ENCODE peak calls at places on chromosomes 1 and 21, in five cellular contexts. K is neural progenitor cell, S is H1, C is GM23248, J is fibroblast of lung. E is an unnamed sample.

GRCh38 chr21:34128674-34129038 is 55.3 kb downstream of the MRPS6 start:
- DNase-seq in K (no peak), S (no peak), C (no peak), J (no peak), E (no peak)

GRCh38 chr21:30234050-30234449 is 18.2 kb upstream of the CLDN8 start:
- DNase-seq in K (no peak), S (no peak), C (no peak), J (no peak), E (no peak)

GRCh38 chr1:24929091-24929875 is 793 bp downstream of the RUNX3 start:
- DNase-seq in K (peak; percentile 64), S (peak; percentile 77), C (peak; percentile 57), J (no peak), E (peak; percentile 53)

GRCh38 chr1:157540852-157541251 is 11.5 kb downstream of the FCRL5 start:
- DNase-seq in K (no peak), S (no peak), C (peak; percentile 26), J (no peak), E (no peak)

GRCh38 chr1:24277420-24278169 is 41.6 kb upstream of the GRHL3 start:
- DNase-seq in K (no peak), S (no peak), C (peak; percentile 92), J (peak; percentile 38), E (no peak)

GRCh38 chr1:211478801-211479619 is 13.0 kb downstream of the RD3 start:
- DNase-seq in K (no peak), S (peak; percentile 45), C (no peak), J (no peak), E (no peak)

GRCh38 chr1:76103034-76103433 is 28.5 kb downstream of the ST6GALNAC3 start:
- DNase-seq in K (no peak), S (no peak), C (no peak), J (no peak), E (no peak)

GRCh38 chr1:23732363-23733224 is 10.7 kb upstream of the ELOA start:
- DNase-seq in K (no peak), S (no peak), C (peak; percentile 83), J (no peak), E (no peak)

GRCh38 chr1:17235135-17235880 is 13.6 kb upstream of the PADI3 start:
- DNase-seq in K (no peak), S (no peak), C (no peak), J (no peak), E (no peak)

GRCh38 chr1:112862753-112863426 is 93.1 kb downstream of the SLC16A1 start:
- DNase-seq in K (no peak), S (no peak), C (no peak), J (no peak), E (no peak)

GRCh38 chr1:156592158-156592909 is 758 bp downstream of the NAXE start:
- DNase-seq in K (no peak), S (no peak), C (no peak), J (no peak), E (no peak)

GRCh38 chr1:24289937-24290595 is 29.1 kb upstream of the GRHL3 start:
- DNase-seq in K (no peak), S (no peak), C (peak; percentile 96), J (peak; percentile 97), E (no peak)

GRCh38 chr1:161778522-161778921 is 12.4 kb downstream of the ATF6 start:
- DNase-seq in K (no peak), S (no peak), C (no peak), J (no peak), E (no peak)

GRCh38 chr1:14946567-14947285 is 206.8 kb upstream of the TMEM51 start:
- DNase-seq in K (no peak), S (no peak), C (peak; percentile 84), J (peak; percentile 74), E (no peak)

GRCh38 chr1:240189386-240189989 is 97.8 kb downstream of the FMN2 start:
- DNase-seq in K (peak; percentile 58), S (peak; percentile 57), C (peak; percentile 62), J (peak; percentile 55), E (peak; percentile 22)

GRCh38 chr21:42574234-42575027 is 60.8 kb downstream of the SLC37A1 start:
- DNase-seq in K (no peak), S (no peak), C (peak; percentile 26), J (peak; percentile 33), E (no peak)

GRCh38 chr1:171965802-171966201 is 124.5 kb downstream of the DNM3 start:
- DNase-seq in K (no peak), S (no peak), C (peak; percentile 70), J (no peak), E (no peak)

GRCh38 chr1:57067863-57068262 is 102.0 kb upstream of the C8B start:
- DNase-seq in K (peak; percentile 18), S (no peak), C (peak; percentile 4), J (no peak), E (no peak)

GRCh38 chr1:53371851-53372250 is 44.0 kb upstream of the LRP8 start:
- DNase-seq in K (no peak), S (no peak), C (no peak), J (no peak), E (no peak)

GRCh38 chr1:15063783-15064182 is 89.8 kb upstream of the TMEM51 start:
- DNase-seq in K (no peak), S (no peak), C (no peak), J (no peak), E (no peak)

GRCh38 chr1:29854700-29855276 is 618.5 kb downstream of the PTPRU start:
- DNase-seq in K (no peak), S (no peak), C (no peak), J (no peak), E (no peak)

GRCh38 chr21:14740692-14741091 is 194.6 kb upstream of the SAMSN1 start:
- DNase-seq in K (no peak), S (no peak), C (peak; percentile 2), J (no peak), E (no peak)

GRCh38 chr1:59113876-59114457 is 182.9 kb upstream of the FGGY start:
- DNase-seq in K (no peak), S (no peak), C (no peak), J (no peak), E (no peak)

GRCh38 chr1:157585984-157586383 is 11.9 kb downstream of the FCRL4 start:
- DNase-seq in K (peak; percentile 26), S (no peak), C (no peak), J (no peak), E (peak; percentile 31)

GRCh38 chr1:150302338-150302737 is 8.7 kb downstream of the MRPS21 start:
- DNase-seq in K (no peak), S (no peak), C (no peak), J (no peak), E (no peak)

GRCh38 chr1:23557471-23558124 is 1.7 kb downstream of the ID3 start:
- DNase-seq in K (no peak), S (no peak), C (peak; percentile 46), J (no peak), E (no peak)

GRCh38 chr21:28342229-28342810 is 650.4 kb downstream of the LTN1 start:
- DNase-seq in K (no peak), S (no peak), C (no peak), J (no peak), E (peak; percentile 10)

GRCh38 chr1:208243851-208244583 is at the start of gene PLXNA2:
- DNase-seq in K (peak; percentile 91), S (peak; percentile 82), C (peak; percentile 83), J (peak; percentile 60), E (peak; percentile 74)

GRCh38 chr1:110243581-110243980 is 33.5 kb downstream of the KCNC4 start:
- DNase-seq in K (peak; percentile 46), S (no peak), C (no peak), J (no peak), E (no peak)

GRCh38 chr1:68173283-68174172 is 58.8 kb downstream of the WLS start:
- DNase-seq in K (no peak), S (no peak), C (peak; percentile 60), J (peak; percentile 51), E (no peak)

GRCh38 chr1:68175621-68176398 is 56.5 kb downstream of the WLS start:
- DNase-seq in K (no peak), S (no peak), C (no peak), J (peak; percentile 55), E (no peak)

GRCh38 chr1:68178821-68179490 is 53.4 kb downstream of the WLS start:
- DNase-seq in K (no peak), S (no peak), C (peak; percentile 47), J (no peak), E (no peak)

GRCh38 chr1:68168545-68169065 is 63.7 kb downstream of the WLS start:
- DNase-seq in K (no peak), S (no peak), C (no peak), J (peak; percentile 14), E (no peak)

GRCh38 chr1:68174173-68175113 is 57.9 kb downstream of the WLS start:
- DNase-seq in K (peak; percentile 79), S (no peak), C (peak; percentile 96), J (peak; percentile 96), E (no peak)
- H3K4me3 ChIP-seq in K (no peak overlapping the region), S (no peak overlapping the region), C (peak overlapping the region; percentile 55), J (peak overlapping the region; percentile 30), E (no peak overlapping the region)

DNA sequence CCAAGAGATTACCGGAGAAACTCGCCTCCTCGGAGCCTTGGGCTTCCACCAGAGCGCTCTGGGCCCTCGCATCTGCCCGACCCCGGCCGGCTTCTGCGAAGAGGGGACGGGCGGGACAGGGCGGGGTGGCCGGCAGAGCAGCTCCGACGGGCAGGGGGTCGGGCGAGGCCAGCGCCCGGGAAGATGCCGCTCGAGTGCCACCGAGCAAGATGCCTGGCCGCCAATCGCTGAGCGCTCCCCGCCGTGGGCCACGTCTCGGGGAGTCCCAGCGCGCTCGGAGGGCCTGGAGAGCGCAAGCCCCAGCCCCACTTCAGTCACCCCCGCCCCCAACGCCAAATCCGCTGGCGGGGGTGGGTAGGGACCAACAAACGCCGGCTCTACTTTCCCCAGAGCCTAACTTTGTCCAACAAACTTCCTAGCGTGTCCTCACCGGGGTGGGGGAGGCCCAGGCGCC is 515 bp downstream of the BCAR3 start:
- DNase-seq in K (no peak), S (peak; percentile 80), C (no peak), J (peak; percentile 26), E (no peak)
- H3K79me2 ChIP-seq in K (peaks cover 42% of the 10 kb centered on the region), S (no peaks in the 10 kb centered on the region), C (peaks cover 72% of the 10 kb centered on the region), J (peaks cover 60% of the 10 kb centered on the region), E (no peaks in the 10 kb centered on the region)

GRCh38 chr21:16124397-16125130 is 394.8 kb downstream of the USP25 start:
- DNase-seq in K (no peak), S (no peak), C (peak; percentile 90), J (peak; percentile 97), E (no peak)

GRCh38 chr21:16125274-16125673 is 395.5 kb downstream of the USP25 start:
- DNase-seq in K (no peak), S (no peak), C (peak; percentile 62), J (no peak), E (no peak)
- H3K4me3 ChIP-seq in K (no peak overlapping the region), S (no peak overlapping the region), C (peak overlapping the region; percentile 65), J (no peak overlapping the region), E (no peak overlapping the region)

DNA sequence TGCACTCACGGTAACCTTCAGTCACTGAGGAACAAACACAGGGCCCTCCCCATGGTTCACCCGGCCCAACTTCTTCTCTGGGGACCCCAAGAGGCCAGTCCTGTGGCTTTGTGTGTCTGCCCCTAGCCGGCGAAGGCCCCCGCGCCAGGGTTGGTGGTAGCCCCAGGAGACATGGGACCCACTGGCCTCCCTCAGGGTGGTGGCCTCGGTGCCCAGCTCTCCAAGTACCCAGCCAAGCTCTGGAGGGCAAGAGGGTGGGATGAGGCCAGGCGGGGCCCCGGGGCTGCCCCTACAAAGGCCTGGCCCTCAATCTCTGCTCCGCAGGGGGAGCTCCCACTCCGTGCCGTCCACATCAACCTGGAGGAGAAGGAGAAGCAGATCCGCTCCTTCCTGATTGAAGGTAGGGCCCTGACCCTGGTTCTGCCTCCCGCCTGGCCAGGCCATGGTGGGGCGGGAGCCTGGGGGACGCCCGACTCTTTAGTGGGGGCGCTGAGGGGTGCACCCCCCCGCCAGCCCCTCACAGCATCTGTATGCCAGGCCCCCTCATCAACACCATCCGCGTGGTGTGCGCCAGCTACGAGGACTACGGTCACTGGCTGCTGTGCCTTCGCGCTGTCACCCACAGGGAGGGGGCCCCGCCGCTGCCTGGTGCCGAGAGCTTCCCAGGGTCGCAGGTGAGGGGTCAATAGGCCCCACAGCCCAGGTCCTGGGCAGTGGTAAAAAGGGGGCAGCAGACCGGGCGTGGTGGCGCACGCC is 5.6 kb downstream of the PLEKHN1 start:
- DNase-seq in K (no peak), S (no peak), C (no peak), J (no peak), E (no peak)
- H3K79me2 ChIP-seq in K (no peaks in the 10 kb centered on the region), S (peaks cover 3% of the 10 kb centered on the region), C (no peaks in the 10 kb centered on the region), J (no peaks in the 10 kb centered on the region), E (no peaks in the 10 kb centered on the region)

E was measured in DND-41.